ENCODE peak calls at places on chromosomes 5 and 9, in five cellular contexts. K is K562, I is HepG2, S is SK-N-SH, U is HCT116. Y is an unnamed sample.

GRCh38 chr5:160450164-160450932 is 28.7 kb downstream of the PTTG1 start:
- DNase-seq in K (no peak), U (no peak), I (no peak), S (no peak), Y (no peak)

GRCh38 chr5:137995077-137995746 is 37.7 kb downstream of the FAM13B start:
- DNase-seq in I (peak; percentile 6), S (no peak), K (peak; percentile 41), U (no peak), Y (no peak)

GRCh38 chr9:755454-756381 is 85.8 kb upstream of the DMRT1 start:
- DNase-seq in I (peak; percentile 93), U (peak; percentile 40), K (no peak), S (no peak), Y (no peak)

GRCh38 chr9:136017813-136018190 is 56.6 kb upstream of the UBAC1 start:
- DNase-seq in I (no peak), K (no peak), S (peak; percentile 19), U (no peak), Y (no peak)

GRCh38 chr9:93189369-93190132 is 5.6 kb downstream of the WNK2 start:
- DNase-seq in K (no peak), U (no peak), I (no peak), S (no peak), Y (no peak)

GRCh38 chr5:160169326-160169725 is 50.1 kb upstream of the PWWP2A start:
- DNase-seq in S (no peak), U (no peak), I (no peak), K (no peak), Y (no peak)

GRCh38 chr9:132002827-132003704 is 76.6 kb downstream of the MED27 start:
- DNase-seq in I (no peak), K (no peak), S (no peak), U (no peak), Y (no peak)

GRCh38 chr5:92800360-92800759 is 780.7 kb downstream of the NR2F1-AS1 start:
- DNase-seq in I (no peak), K (no peak), U (no peak), S (peak; percentile 1), Y (no peak)

GRCh38 chr5:144065766-144066165 is 104.7 kb downstream of the YIPF5 start:
- DNase-seq in I (no peak), K (no peak), U (no peak), S (no peak), Y (no peak)

GRCh38 chr5:107542428-107542827 is 128.3 kb downstream of the EFNA5 start:
- DNase-seq in K (no peak), S (peak; percentile 50), I (peak; percentile 61), U (peak; percentile 54), Y (no peak)

GRCh38 chr9:94079236-94079635 is 5.0 kb upstream of the PTPDC1 start:
- DNase-seq in I (no peak), S (no peak), K (no peak), U (no peak), Y (no peak)

GRCh38 chr5:150599917-150600511 is 40.4 kb upstream of the SYNPO start:
- DNase-seq in U (no peak), I (no peak), S (peak; percentile 86), K (peak; percentile 38), Y (no peak)

GRCh38 chr5:84092738-84093137 is 291.9 kb downstream of the EDIL3 start:
- DNase-seq in S (no peak), K (no peak), I (no peak), U (no peak), Y (no peak)

GRCh38 chr9:114000671-114001409 is 77.3 kb downstream of the AMBP start:
- DNase-seq in S (no peak), U (no peak), K (no peak), I (no peak), Y (no peak)

GRCh38 chr5:146588806-146589355 is 72.9 kb upstream of the GPR151 start:
- DNase-seq in U (no peak), S (no peak), I (no peak), K (no peak), Y (no peak)

GRCh38 chr5:87674235-87674634 is 261.5 kb upstream of the CCNH start:
- DNase-seq in K (no peak), I (no peak), U (no peak), S (no peak), Y (no peak)

GRCh38 chr9:35940474-35941467 is 17.2 kb downstream of the OR2S2 start:
- DNase-seq in S (no peak), K (no peak), I (no peak), U (no peak), Y (no peak)

GRCh38 chr9:7592321-7593319 is 207.0 kb downstream of the DMAC1 start:
- DNase-seq in S (peak; percentile 6), U (no peak), K (no peak), I (no peak), Y (peak; percentile 13)

GRCh38 chr5:142466195-142466951 is 141.6 kb upstream of the SPRY4 start:
- DNase-seq in K (no peak), I (no peak), U (no peak), S (no peak), Y (no peak)

DNA sequence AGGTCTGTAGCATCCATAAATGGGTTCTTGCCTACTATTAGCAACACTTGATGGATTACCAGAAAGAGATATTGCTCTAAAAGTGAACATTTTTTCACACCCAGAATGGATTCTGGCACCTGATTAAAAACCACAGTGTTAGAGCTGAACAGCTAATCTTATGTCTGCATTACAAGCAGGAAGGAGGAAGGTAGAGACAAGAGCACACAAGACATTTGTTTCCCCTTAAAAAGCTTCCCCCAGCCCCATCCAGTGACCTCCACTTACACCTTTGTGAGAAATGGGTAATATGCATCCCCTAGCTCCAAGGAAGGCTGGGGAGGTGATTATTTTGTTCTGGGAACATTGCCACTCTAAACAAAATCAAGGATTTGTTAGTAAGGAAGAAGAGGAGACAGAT is 12.0 kb upstream of the TRIM36 start:
- DNase-seq in K (no peak), I (no peak), S (no peak), U (no peak), Y (no peak)
- TF ChIP-seq JUND in K (no peak), I (no peak), S (no peak), U (no peak), Y (no peak)

GRCh38 chr9:101437806-101438232 is 2.2 kb upstream of the ALDOB start:
- DNase-seq in K (no peak), U (no peak), S (no peak), I (peak; percentile 76), Y (no peak)

GRCh38 chr9:101438523-101438922 is 2.9 kb upstream of the ALDOB start:
- DNase-seq in I (no peak), S (no peak), K (no peak), U (no peak), Y (no peak)

GRCh38 chr9:101443358-101443757 is 7.8 kb upstream of the ALDOB start:
- DNase-seq in I (no peak), S (no peak), K (no peak), U (no peak), Y (no peak)

GRCh38 chr9:101442248-101443136 is 6.9 kb upstream of the ALDOB start:
- DNase-seq in K (no peak), S (no peak), I (peak; percentile 50), U (no peak), Y (no peak)

DNA sequence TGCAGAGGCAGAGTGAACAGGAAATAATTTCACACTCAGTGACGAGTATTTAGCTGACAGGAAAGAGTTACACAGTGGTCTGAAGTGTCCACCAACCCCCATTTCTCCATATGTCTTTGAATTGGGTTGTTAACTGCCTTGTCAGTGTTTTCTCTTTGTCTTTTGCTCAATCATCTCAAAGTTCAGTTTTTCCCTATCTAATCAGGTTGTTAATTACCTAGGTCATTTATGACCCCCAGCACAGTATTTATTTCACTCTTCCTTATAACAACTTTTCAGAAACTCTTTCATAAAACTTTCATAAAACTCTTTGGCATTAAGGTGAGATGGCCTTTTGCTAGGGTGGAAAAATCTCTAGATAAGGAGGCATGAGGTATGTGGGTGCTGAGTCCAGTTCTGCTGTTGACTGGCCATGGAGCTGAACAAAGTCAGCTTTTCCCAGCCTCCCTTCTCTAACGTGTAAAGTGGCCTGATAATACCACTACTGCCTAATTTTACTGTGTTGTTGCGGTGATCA is 5.2 kb upstream of the ALDOB start:
- DNase-seq in U (no peak), I (peak; percentile 36), K (no peak), S (no peak), Y (no peak)
- TF ChIP-seq JUND in U (no peak), I (no peak), K (no peak), S (no peak), Y (no peak)

GRCh38 chr5:168822745-168823281 is 243.6 kb upstream of the PANK3 start:
- DNase-seq in K (no peak), S (no peak), I (no peak), U (no peak), Y (no peak)

GRCh38 chr5:168820776-168821302 is 241.7 kb upstream of the PANK3 start:
- DNase-seq in K (no peak), I (no peak), U (no peak), S (no peak), Y (no peak)

GRCh38 chr5:168818586-168818985 is 239.4 kb upstream of the PANK3 start:
- DNase-seq in U (no peak), K (no peak), S (no peak), I (no peak), Y (no peak)

GRCh38 chr5:168822248-168822744 is 243.1 kb upstream of the PANK3 start:
- DNase-seq in I (no peak), S (no peak), K (no peak), U (no peak), Y (no peak)

DNA sequence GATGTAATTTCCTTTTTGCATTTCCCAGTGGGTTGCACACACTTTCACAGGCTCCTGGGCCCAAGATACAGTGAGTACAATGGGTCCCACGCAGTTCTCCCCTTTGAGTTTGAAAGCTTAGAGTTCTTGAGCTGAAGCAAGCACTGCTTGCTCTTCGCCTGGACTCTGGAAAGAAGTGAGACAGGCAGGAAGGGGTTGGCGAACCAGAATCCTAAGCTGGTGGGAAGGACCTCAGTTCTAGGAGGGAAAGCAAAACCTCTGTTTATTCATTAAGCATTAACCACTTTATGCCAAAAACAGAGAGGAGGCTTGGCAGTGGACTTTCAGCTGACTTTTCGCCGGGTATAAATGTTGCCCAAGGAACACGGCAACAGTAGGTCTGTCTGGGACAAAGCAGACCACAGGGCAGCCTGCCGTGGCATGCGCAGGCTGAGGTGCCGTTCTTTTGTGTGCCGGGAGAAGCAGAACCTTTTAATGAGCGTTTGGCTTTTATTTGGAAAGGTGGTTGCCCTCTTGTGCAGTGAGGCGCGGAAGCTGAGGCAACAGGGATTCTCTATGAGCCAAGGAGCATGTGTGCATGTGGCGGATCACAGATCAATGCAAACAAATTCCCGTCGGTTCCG is 239.9 kb upstream of the PANK3 start:
- DNase-seq in I (no peak), S (no peak), U (no peak), K (no peak), Y (no peak)
- TF ChIP-seq JUND in I (no peak), S (no peak), U (no peak), K (no peak), Y (no peak)

DNA sequence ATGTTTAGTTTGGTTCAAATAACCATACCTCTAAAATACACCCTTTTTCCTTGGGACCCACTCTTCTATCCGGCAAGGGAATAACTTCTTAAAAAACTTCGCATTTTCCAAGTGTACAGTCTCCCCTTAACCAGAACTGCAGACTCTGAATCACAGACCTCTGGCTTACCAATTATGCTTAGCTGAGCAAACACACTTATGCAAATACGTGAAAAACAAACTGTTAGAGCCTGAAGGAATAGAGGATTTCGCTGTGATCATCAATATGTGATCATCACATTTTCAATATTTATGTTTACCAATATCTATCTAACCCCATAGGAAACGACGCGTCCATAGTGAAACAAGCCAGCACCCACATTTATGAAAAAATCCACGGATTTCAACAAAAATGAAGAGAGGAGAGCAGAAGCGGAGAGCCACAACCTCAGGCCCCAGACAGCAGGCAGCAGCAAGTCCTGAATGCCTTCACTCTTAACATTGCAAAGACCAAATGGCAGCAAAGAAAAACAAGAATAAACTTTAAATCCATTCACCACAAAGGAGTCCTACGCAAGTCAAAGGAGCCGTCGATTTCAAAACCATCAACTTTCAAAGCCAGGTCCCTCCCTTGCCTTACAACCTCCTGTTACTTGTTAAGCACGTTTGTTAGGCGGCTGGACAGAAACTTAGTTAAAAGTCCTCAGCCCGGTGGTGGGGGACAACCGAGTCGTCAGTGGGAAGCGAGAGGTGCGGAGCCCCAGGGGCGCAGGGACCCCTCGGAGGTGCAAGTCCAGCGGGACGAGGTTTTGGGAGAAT is 1.1 kb downstream of the LPAR1 start:
- DNase-seq in S (peak; percentile 17), I (no peak), U (peak; percentile 7), K (no peak), Y (peak; percentile 81)
- TF ChIP-seq JUND in S (no peak), I (no peak), U (no peak), K (no peak), Y (no peak)

Y was measured in T47D.